ENCODE peak calls at places on chromosomes 11 and 22, in five cellular contexts. One of them, this sample, is unnamed.

GRCh38 chr11:130314184-130314748 is 451 bp downstream of the ZBTB44 start:
- DNase-seq in islet precursor cell: peak; percentile 76
- DNase-seq in fibroblast of the conjunctiva: no peak
- DNase-seq in EH: peak; percentile 61
- DNase-seq in KBM-7: peak; percentile 88
- DNase-seq in this sample: peak; percentile 59

GRCh38 chr11:72625746-72626636 is 48.2 kb downstream of the PDE2A start:
- DNase-seq in islet precursor cell: peak; percentile 66
- DNase-seq in KBM-7: no peak
- DNase-seq in fibroblast of the conjunctiva: no peak
- DNase-seq in EH: peak; percentile 40
- DNase-seq in this sample: peak; percentile 54

GRCh38 chr11:131458421-131458820 is 88.0 kb downstream of the NTM start:
- DNase-seq in fibroblast of the conjunctiva: no peak
- DNase-seq in KBM-7: no peak
- DNase-seq in EH: no peak
- DNase-seq in islet precursor cell: no peak
- DNase-seq in this sample: no peak

GRCh38 chr11:44564653-44565007 is 833 bp upstream of the CD82 start:
- DNase-seq in islet precursor cell: peak; percentile 82
- DNase-seq in fibroblast of the conjunctiva: peak; percentile 74
- DNase-seq in KBM-7: no peak
- DNase-seq in EH: peak; percentile 86
- DNase-seq in this sample: no peak

GRCh38 chr22:46803031-46803880 is 40.8 kb downstream of the TBC1D22A start:
- DNase-seq in EH: peak; percentile 14
- DNase-seq in KBM-7: peak; percentile 64
- DNase-seq in fibroblast of the conjunctiva: no peak
- DNase-seq in islet precursor cell: peak; percentile 77
- DNase-seq in this sample: peak; percentile 75

GRCh38 chr11:72575533-72576170 is 98.6 kb downstream of the PDE2A start:
- DNase-seq in islet precursor cell: peak; percentile 12
- DNase-seq in fibroblast of the conjunctiva: no peak
- DNase-seq in EH: no peak
- DNase-seq in KBM-7: no peak
- DNase-seq in this sample: no peak

GRCh38 chr11:79087238-79087956 is 353.4 kb downstream of the TENM4 start:
- DNase-seq in KBM-7: no peak
- DNase-seq in fibroblast of the conjunctiva: no peak
- DNase-seq in EH: peak; percentile 97
- DNase-seq in islet precursor cell: peak; percentile 89
- DNase-seq in this sample: peak; percentile 69

GRCh38 chr11:45554230-45554967 is 111.0 kb downstream of the CHST1 start:
- DNase-seq in KBM-7: no peak
- DNase-seq in islet precursor cell: no peak
- DNase-seq in fibroblast of the conjunctiva: no peak
- DNase-seq in EH: no peak
- DNase-seq in this sample: no peak

GRCh38 chr11:21402274-21402673 is 732.9 kb downstream of the NELL1 start:
- DNase-seq in EH: no peak
- DNase-seq in islet precursor cell: no peak
- DNase-seq in KBM-7: no peak
- DNase-seq in fibroblast of the conjunctiva: no peak
- DNase-seq in this sample: no peak

GRCh38 chr22:45335021-45335818 is 25.5 kb downstream of the FAM118A start:
- DNase-seq in EH: peak; percentile 13
- DNase-seq in islet precursor cell: peak; percentile 83
- DNase-seq in KBM-7: no peak
- DNase-seq in fibroblast of the conjunctiva: no peak
- DNase-seq in this sample: peak; percentile 79

GRCh38 chr22:46055176-46055850 is 78.4 kb upstream of the WNT7B start:
- DNase-seq in KBM-7: peak; percentile 58
- DNase-seq in EH: peak; percentile 29
- DNase-seq in fibroblast of the conjunctiva: no peak
- DNase-seq in islet precursor cell: peak; percentile 30
- DNase-seq in this sample: no peak

This sample was measured in ELF-1.